ENCODE peak calls at places on chromosomes 3 and 15, in four cellular contexts. S, D, Z and X are unnamed samples.
A peak's percentile ranks its signal among the peaks of the same experiment; 100 is the strongest.

GRCh38 chr3:53802256-53802880 is 43.9 kb downstream of the CHDH start:
- DNase-seq in D (no peak), Z (no peak), S (no peak), X (no peak)

GRCh38 chr3:133377396-133377795 is 22.5 kb upstream of the BFSP2 start:
- DNase-seq in S (peak; percentile 48), D (peak; percentile 52), Z (no peak), X (peak; percentile 7)

GRCh38 chr3:191192941-191193340 is 6.1 kb upstream of the OSTN start:
- DNase-seq in Z (no peak), D (no peak), S (no peak), X (no peak)

GRCh38 chr15:50890751-50891150 is 17.7 kb upstream of the AP4E1 start:
- DNase-seq in S (no peak), Z (no peak), D (no peak), X (no peak)

GRCh38 chr3:178960191-178960590 is 111.4 kb downstream of the ZMAT3 start:
- DNase-seq in Z (no peak), S (no peak), D (no peak), X (no peak)

GRCh38 chr3:50138266-50139230 is 16.6 kb upstream of the SEMA3F start:
- DNase-seq in S (no peak), D (no peak), Z (no peak), X (no peak)

GRCh38 chr15:72227192-72227586 is 3.8 kb downstream of the PKM start:
- DNase-seq in S (no peak), Z (no peak), D (peak; percentile 92), X (peak; percentile 73)

GRCh38 chr3:142507241-142507640 is 59.4 kb upstream of the XRN1 start:
- DNase-seq in Z (no peak), S (no peak), D (no peak), X (no peak)

GRCh38 chr15:41417418-41417811 is 520 bp downstream of the RTF1 start:
- DNase-seq in D (peak; percentile 25), Z (no peak), S (no peak), X (peak; percentile 40)

GRCh38 chr3:61589856-61590255 is 28.5 kb downstream of the PTPRG start:
- DNase-seq in D (peak; percentile 94), S (no peak), Z (no peak), X (no peak)

GRCh38 chr3:61578667-61579367 is 17.4 kb downstream of the PTPRG start:
- DNase-seq in S (no peak), Z (no peak), D (no peak), X (no peak)

DNA sequence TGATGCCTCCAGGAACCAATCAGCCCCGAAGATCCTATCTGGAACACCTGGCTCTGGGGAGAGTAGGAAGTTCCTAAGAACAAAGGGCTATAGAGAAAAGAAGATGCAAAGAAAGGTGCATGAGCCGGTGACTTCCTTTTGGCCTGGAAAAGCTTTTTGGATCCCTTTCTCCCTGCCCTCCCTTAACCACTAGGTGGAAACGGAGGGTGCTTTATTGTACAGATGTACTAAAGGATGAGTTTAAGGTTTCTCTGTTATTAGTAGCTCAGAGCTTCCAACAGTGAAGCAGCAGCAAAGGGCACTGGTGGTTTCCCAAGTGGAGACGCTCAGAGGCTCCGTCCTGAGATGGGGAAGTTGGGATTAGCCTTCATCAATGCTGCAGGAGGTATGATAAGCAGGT is 6.0 kb upstream of the ADGRG7 start:
- DNase-seq in S (peak; percentile 14), D (peak; percentile 54), Z (no peak), X (peak; percentile 10)
- TF ChIP-seq CTCF in S (no peak), D (peak; percentile 74), Z (peak; percentile 49), X (peak; percentile 24)

GRCh38 chr3:197511853-197512635 is 43.7 kb downstream of the BDH1 start:
- DNase-seq in D (no peak), S (no peak), Z (no peak), X (no peak)
- TF ChIP-seq CTCF in D (no peak), S (no peak), Z (no peak), X (no peak)

GRCh38 chr3:19046440-19046839 is 101.9 kb upstream of the KCNH8 start:
- DNase-seq in Z (no peak), S (no peak), D (peak; percentile 0), X (no peak)
- TF ChIP-seq CTCF in Z (no peak), S (no peak), D (no peak), X (no peak)

DNA sequence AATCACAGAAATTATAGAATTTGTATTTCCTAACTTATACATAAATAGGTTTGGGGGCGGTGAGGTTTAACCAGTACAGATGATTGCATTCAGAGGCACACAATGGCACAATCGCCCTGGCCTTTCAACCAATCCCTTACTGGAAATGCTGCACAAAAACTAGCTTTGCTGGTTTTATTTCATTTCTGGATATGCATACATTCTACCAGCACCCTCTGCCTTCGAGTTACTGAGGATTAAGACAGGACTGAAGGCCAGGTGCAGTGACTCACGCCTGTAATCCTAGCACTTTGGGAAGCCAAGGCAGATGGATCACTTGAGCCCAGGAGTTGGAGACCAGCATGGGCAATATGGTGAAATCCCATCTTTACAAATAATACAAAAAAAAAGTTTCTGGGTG is 336.1 kb downstream of the ARRDC4 start:
- DNase-seq in D (no peak), S (no peak), Z (no peak), X (no peak)
- TF ChIP-seq CTCF in D (no peak), S (no peak), Z (no peak), X (no peak)

GRCh38 chr15:76337739-76338554 is 1.4 kb downstream of the ISL2 start:
- DNase-seq in D (no peak), Z (no peak), S (peak; percentile 64), X (peak; percentile 30)
- TF ChIP-seq CTCF in D (no peak), Z (no peak), S (no peak), X (no peak)

DNA sequence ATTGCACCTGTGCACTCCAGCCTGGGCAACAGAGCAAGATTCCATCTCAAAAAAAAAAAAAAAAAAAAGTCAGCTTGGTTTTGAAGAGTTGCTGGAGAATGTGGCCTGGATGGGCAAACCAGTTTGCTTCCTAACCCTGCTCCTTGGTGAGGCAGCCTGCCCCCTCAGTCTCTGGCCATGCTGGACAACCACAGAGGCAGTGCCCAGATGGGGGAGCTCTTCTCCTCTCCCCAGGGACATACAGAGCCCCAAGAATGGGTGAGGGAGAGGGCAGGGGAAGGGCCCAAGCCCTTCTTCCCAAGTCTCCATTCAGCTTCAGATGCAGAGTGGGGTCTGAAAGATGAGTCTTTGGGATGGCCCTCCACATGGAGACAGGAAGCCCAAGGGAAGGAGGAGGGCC is 27.9 kb downstream of the CD276 start:
- DNase-seq in Z (no peak), S (no peak), D (no peak), X (no peak)
- TF ChIP-seq CTCF in Z (no peak), S (no peak), D (no peak), X (no peak)